ENCODE peak calls at places on chromosomes 7 and 10, in nine cellular contexts. F is brain microvascular endothelial cell, P is Panc1, R is astrocyte, X is dorsolateral prefrontal cortex, Z is tibial artery, W is fibroblast of lung, S is left lung, J is A549. D is an unnamed sample.

GRCh38 chr7:2833087-2833910 is 10.8 kb downstream of the GNA12 start:
- DNase-seq in W (no peak), X (no peak), R (no peak), P (no peak), J (no peak), F (no peak), Z (no peak), S (no peak), D (no peak)

GRCh38 chr7:81839708-81840359 is 70.0 kb upstream of the HGF start:
- DNase-seq in F (no peak), Z (no peak), R (no peak), P (no peak), X (no peak), W (no peak), S (no peak), J (no peak), D (no peak)

GRCh38 chr10:28463676-28464395 is 69.1 kb upstream of the WAC start:
- DNase-seq in W (no peak), S (no peak), R (no peak), F (no peak), P (no peak), J (no peak), X (no peak), Z (no peak), D (no peak)

GRCh38 chr7:47080816-47081215 is 501.1 kb downstream of the TNS3 start:
- DNase-seq in Z (no peak), W (peak; percentile 50), F (peak; percentile 35), S (no peak), P (no peak), X (no peak), R (peak; percentile 35), J (no peak), D (no peak)

GRCh38 chr10:119333146-119333792 is 125.9 kb downstream of the GRK5 start:
- DNase-seq in S (no peak), P (no peak), W (peak; percentile 59), X (no peak), Z (no peak), F (peak; percentile 45), R (peak; percentile 40), J (no peak), D (no peak)

GRCh38 chr10:91709394-91709798 is 76.5 kb upstream of the PPP1R3C start:
- DNase-seq in F (no peak), W (peak; percentile 67), S (no peak), Z (no peak), R (peak; percentile 64), X (no peak), P (no peak), J (no peak), D (no peak)

GRCh38 chr10:90451283-90451682 is 406.6 kb downstream of the HTR7 start:
- DNase-seq in S (no peak), R (no peak), Z (no peak), X (no peak), F (peak; percentile 20), J (no peak), W (peak; percentile 34), P (peak; percentile 10), D (no peak)

GRCh38 chr10:61815505-61815904 is 86.0 kb upstream of the ARID5B start:
- DNase-seq in W (no peak), P (no peak), S (no peak), F (peak; percentile 16), R (peak; percentile 25), Z (no peak), J (no peak), X (no peak), D (no peak)

GRCh38 chr7:74466196-74466813 is 12.6 kb downstream of the GTF2IRD1 start:
- DNase-seq in P (no peak), J (no peak), W (no peak), Z (no peak), X (no peak), F (no peak), S (no peak), R (no peak), D (no peak)

GRCh38 chr10:96017227-96017687 is 26.1 kb upstream of the CCNJ start:
- DNase-seq in F (peak; percentile 62), P (peak; percentile 36), W (peak; percentile 34), J (peak; percentile 69), X (no peak), S (no peak), Z (no peak), R (peak; percentile 20), D (peak; percentile 23)

GRCh38 chr10:17257466-17258321 is 29.7 kb downstream of the VIM start:
- DNase-seq in Z (peak; percentile 50), R (peak; percentile 58), F (peak; percentile 73), S (no peak), X (no peak), P (no peak), W (peak; percentile 67), J (peak; percentile 69), D (no peak)

GRCh38 chr7:151520419-151521229 is 929 bp upstream of the RHEB start:
- DNase-seq in J (no peak), W (no peak), P (no peak), Z (peak; percentile 44), X (peak; percentile 56), F (no peak), S (peak; percentile 92), R (no peak), D (no peak)

GRCh38 chr7:156892086-156892800 is 740 bp downstream of the LMBR1 start:
- DNase-seq in P (no peak), F (no peak), W (no peak), Z (peak; percentile 34), S (peak; percentile 92), R (no peak), J (peak; percentile 63), X (no peak), D (no peak)

GRCh38 chr10:60185426-60185825 is 204.2 kb downstream of the ANK3 start:
- DNase-seq in F (no peak), P (no peak), R (no peak), Z (no peak), S (no peak), W (no peak), J (no peak), X (no peak), D (no peak)

GRCh38 chr10:88472540-88472939 is 110.6 kb downstream of the RNLS start:
- DNase-seq in J (peak; percentile 27), S (no peak), X (no peak), P (no peak), F (no peak), W (no peak), R (no peak), Z (no peak), D (no peak)

GRCh38 chr10:101217450-101218281 is 11.6 kb downstream of the LBX1 start:
- DNase-seq in F (no peak), W (peak; percentile 37), P (no peak), Z (no peak), X (no peak), S (peak; percentile 80), R (peak; percentile 20), J (peak; percentile 72), D (no peak)
- TF ChIP-seq CTCF in F (peak; percentile 50), W (peak; percentile 34), P (peak; percentile 83), Z (no peak), X (no peak), S (no peak), R (no peak), J (peak; percentile 60), D (peak; percentile 39)

GRCh38 chr7:20541615-20542349 is 73.7 kb upstream of the ABCB5 start:
- DNase-seq in J (no peak), Z (no peak), X (no peak), F (no peak), P (no peak), S (no peak), W (no peak), R (no peak), D (no peak)
- H3K4me3 ChIP-seq in J (no peak overlapping the region), Z (no peak overlapping the region), X (no peak overlapping the region), F (no peak overlapping the region), P (no peak overlapping the region), S (no peak overlapping the region), W (no peak overlapping the region), R (no peak overlapping the region), D (no peak overlapping the region)

GRCh38 chr10:110075726-110076125 is 67.9 kb downstream of the ADD3 start:
- DNase-seq in J (no peak), Z (no peak), R (no peak), S (no peak), W (peak; percentile 4), X (no peak), P (no peak), F (no peak), D (no peak)

GRCh38 chr10:110074986-110075664 is 67.3 kb downstream of the ADD3 start:
- DNase-seq in W (peak; percentile 83), R (peak; percentile 80), F (peak; percentile 84), X (no peak), P (no peak), J (no peak), S (no peak), Z (no peak), D (peak; percentile 75)

GRCh38 chr10:110078317-110078716 is 70.5 kb downstream of the ADD3 start:
- DNase-seq in S (no peak), P (no peak), J (no peak), X (no peak), W (no peak), F (no peak), Z (no peak), R (no peak), D (no peak)

GRCh38 chr10:110077436-110078120 is 69.8 kb downstream of the ADD3 start:
- DNase-seq in X (peak; percentile 77), Z (no peak), J (no peak), S (no peak), W (peak; percentile 27), F (no peak), R (no peak), P (no peak), D (no peak)

DNA sequence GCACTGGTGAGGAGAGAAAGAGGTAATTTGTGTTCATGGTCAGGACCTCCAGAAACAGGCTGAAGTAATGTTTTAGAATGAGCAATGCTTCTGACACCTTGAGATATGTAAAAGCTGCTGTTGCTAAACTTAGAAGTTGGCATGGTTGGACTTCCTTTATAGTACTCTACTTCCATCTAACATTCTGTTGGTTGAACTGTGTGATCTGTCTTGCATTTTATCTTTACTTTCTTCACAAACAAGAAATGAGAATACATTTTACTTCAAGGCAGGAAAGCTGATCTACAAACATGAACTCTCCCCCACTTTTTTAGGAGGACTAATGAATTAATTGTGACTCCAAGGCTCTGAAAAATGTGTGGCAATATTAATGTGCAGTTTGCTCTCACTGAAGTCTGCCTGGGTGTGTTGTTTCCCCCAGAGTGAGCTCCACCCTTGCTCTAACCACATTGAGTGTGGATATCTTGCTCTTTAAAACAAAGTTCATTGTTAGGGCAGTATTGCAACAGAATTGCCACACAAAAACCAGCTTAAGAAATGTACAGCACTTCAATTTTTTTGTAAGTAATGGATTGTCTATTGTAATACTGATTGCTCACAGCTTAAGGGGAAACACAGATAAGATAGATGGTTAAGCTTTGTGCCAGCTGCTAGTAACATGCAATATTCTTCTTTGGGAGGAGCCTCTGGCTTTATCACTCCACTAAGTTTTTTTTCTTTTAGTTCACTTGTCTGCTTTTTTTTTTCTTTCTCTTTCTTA is 69.0 kb downstream of the ADD3 start:
- DNase-seq in S (no peak), Z (peak; percentile 75), P (no peak), W (peak; percentile 91), X (no peak), F (peak; percentile 87), R (peak; percentile 92), J (peak; percentile 68), D (no peak)
- H3K27ac ChIP-seq in S (peak overlapping the region; percentile 92), Z (peak overlapping the region; percentile 11), P (no peak overlapping the region), W (peak overlapping the region; percentile 40), X (peak overlapping the region; percentile 76), F (peak overlapping the region; percentile 94), R (peak overlapping the region; percentile 64), J (peak overlapping the region; percentile 26), D (no peak overlapping the region)

DNA sequence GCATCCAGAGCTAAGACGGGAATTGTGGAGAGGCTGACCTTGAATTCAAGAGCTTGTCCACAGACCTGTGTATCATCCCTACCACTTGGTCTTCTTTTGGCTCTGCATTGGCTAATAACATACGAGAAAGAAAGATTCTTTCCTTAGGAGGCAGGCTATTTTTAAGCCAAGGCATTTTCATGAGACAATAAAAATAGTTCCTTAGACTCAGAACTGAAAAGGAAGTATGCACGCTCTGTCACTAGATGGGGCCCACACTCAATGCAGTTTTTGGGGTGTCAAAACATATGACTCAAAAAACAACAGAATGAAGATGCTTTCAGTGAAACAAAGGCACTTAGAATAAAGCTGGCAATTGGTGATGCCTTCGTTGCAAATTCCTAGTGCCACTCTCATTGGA is 265.9 kb upstream of the DGKB start:
- DNase-seq in F (no peak), R (no peak), Z (no peak), P (no peak), J (no peak), X (no peak), S (no peak), W (no peak), D (no peak)
- TF ChIP-seq CTCF in F (peak; percentile 25), R (no peak), Z (no peak), P (peak; percentile 20), J (no peak), X (no peak), S (no peak), W (no peak), D (no peak)

D was measured in AG04450.